ENCODE peak calls at places on chromosomes 13 and 19, in five cellular contexts. One of them, this sample, is unnamed. For H3K4me1, the result is how much of the 10 kb centered on the place peaks cover.

GRCh38 chr13:46812398-46812797 is 15.4 kb upstream of the ESD start:
- DNase-seq in sigmoid colon: no peak
- DNase-seq in transverse colon: no peak
- DNase-seq in H1: no peak
- DNase-seq in breast epithelium: no peak
- DNase-seq in this sample: no peak

GRCh38 chr13:47798906-47799305 is 202.2 kb downstream of the SUCLA2 start:
- DNase-seq in sigmoid colon: no peak
- DNase-seq in transverse colon: no peak
- DNase-seq in H1: no peak
- DNase-seq in breast epithelium: no peak
- DNase-seq in this sample: no peak

GRCh38 chr13:68428292-68428691 is 1198.2 kb upstream of the PCDH9 start:
- DNase-seq in sigmoid colon: no peak
- DNase-seq in transverse colon: no peak
- DNase-seq in H1: no peak
- DNase-seq in breast epithelium: no peak
- DNase-seq in this sample: no peak

GRCh38 chr19:12628040-12629022 is 17.6 kb downstream of the ZNF791 start:
- DNase-seq in sigmoid colon: no peak
- DNase-seq in transverse colon: no peak
- DNase-seq in H1: no peak
- DNase-seq in breast epithelium: no peak
- DNase-seq in this sample: no peak

GRCh38 chr13:73983109-73983508 is 151.1 kb downstream of the KLF12 start:
- DNase-seq in sigmoid colon: no peak
- DNase-seq in transverse colon: no peak
- DNase-seq in H1: no peak
- DNase-seq in breast epithelium: no peak
- DNase-seq in this sample: no peak

GRCh38 chr19:54420383-54421168 is 5.3 kb downstream of the TTYH1 start:
- DNase-seq in sigmoid colon: peak
- DNase-seq in transverse colon: no peak
- DNase-seq in H1: peak
- DNase-seq in breast epithelium: no peak
- DNase-seq in this sample: no peak

GRCh38 chr13:39900106-39900750 is 244.8 kb downstream of the COG6 start:
- DNase-seq in sigmoid colon: no peak
- DNase-seq in transverse colon: no peak
- DNase-seq in H1: no peak
- DNase-seq in breast epithelium: no peak
- DNase-seq in this sample: peak

GRCh38 chr13:94239135-94239534 is 240.3 kb downstream of the DCT start:
- DNase-seq in sigmoid colon: no peak
- DNase-seq in transverse colon: no peak
- DNase-seq in H1: no peak
- DNase-seq in breast epithelium: no peak
- DNase-seq in this sample: no peak

GRCh38 chr19:33687761-33688656 is 66.3 kb downstream of the CHST8 start:
- DNase-seq in sigmoid colon: no peak
- DNase-seq in transverse colon: no peak
- DNase-seq in H1: no peak
- DNase-seq in breast epithelium: peak
- DNase-seq in this sample: no peak

GRCh38 chr13:34731486-34731885 is 210.6 kb upstream of the NBEA start:
- DNase-seq in sigmoid colon: no peak
- DNase-seq in transverse colon: no peak
- DNase-seq in H1: no peak
- DNase-seq in breast epithelium: no peak
- DNase-seq in this sample: no peak

GRCh38 chr13:33676700-33677048 is 141.3 kb upstream of the RFC3 start:
- DNase-seq in sigmoid colon: peak
- DNase-seq in transverse colon: peak
- DNase-seq in H1: no peak
- DNase-seq in breast epithelium: peak
- DNase-seq in this sample: peak

GRCh38 chr19:12672744-12673143 is 6.1 kb downstream of the WDR83 start:
- DNase-seq in sigmoid colon: no peak
- DNase-seq in transverse colon: no peak
- DNase-seq in H1: no peak
- DNase-seq in breast epithelium: no peak
- DNase-seq in this sample: no peak

GRCh38 chr19:39834287-39834841 is 402 bp upstream of the DYRK1B start:
- DNase-seq in sigmoid colon: peak
- DNase-seq in transverse colon: no peak
- DNase-seq in H1: no peak
- DNase-seq in breast epithelium: no peak
- DNase-seq in this sample: no peak

GRCh38 chr13:73261739-73262216 is 203.0 kb downstream of the KLF5 start:
- DNase-seq in sigmoid colon: no peak
- DNase-seq in transverse colon: no peak
- DNase-seq in H1: no peak
- DNase-seq in breast epithelium: no peak
- DNase-seq in this sample: no peak

GRCh38 chr13:106416645-106417044 is 118.8 kb downstream of the EFNB2 start:
- DNase-seq in sigmoid colon: no peak
- DNase-seq in transverse colon: no peak
- DNase-seq in H1: no peak
- DNase-seq in breast epithelium: no peak
- DNase-seq in this sample: no peak

GRCh38 chr13:51225034-51225433 is 2.8 kb downstream of the FAM124A start:
- DNase-seq in sigmoid colon: no peak
- DNase-seq in transverse colon: no peak
- DNase-seq in H1: no peak
- DNase-seq in breast epithelium: no peak
- DNase-seq in this sample: no peak

GRCh38 chr19:51377422-51377821 is 5.0 kb upstream of the NKG7 start:
- DNase-seq in sigmoid colon: no peak
- DNase-seq in transverse colon: no peak
- DNase-seq in H1: no peak
- DNase-seq in breast epithelium: peak
- DNase-seq in this sample: no peak

GRCh38 chr13:100396771-100397170 is 191.8 kb downstream of the GGACT start:
- DNase-seq in sigmoid colon: no peak
- DNase-seq in transverse colon: no peak
- DNase-seq in H1: no peak
- DNase-seq in breast epithelium: no peak
- DNase-seq in this sample: no peak

GRCh38 chr13:76826527-76826926 is 59.7 kb downstream of the KCTD12 start:
- DNase-seq in sigmoid colon: no peak
- DNase-seq in transverse colon: no peak
- DNase-seq in H1: no peak
- DNase-seq in breast epithelium: no peak
- DNase-seq in this sample: no peak

GRCh38 chr19:13770013-13770635 is 4.1 kb upstream of the C19orf53 start:
- DNase-seq in sigmoid colon: no peak
- DNase-seq in transverse colon: no peak
- DNase-seq in H1: no peak
- DNase-seq in breast epithelium: no peak
- DNase-seq in this sample: no peak

DNA sequence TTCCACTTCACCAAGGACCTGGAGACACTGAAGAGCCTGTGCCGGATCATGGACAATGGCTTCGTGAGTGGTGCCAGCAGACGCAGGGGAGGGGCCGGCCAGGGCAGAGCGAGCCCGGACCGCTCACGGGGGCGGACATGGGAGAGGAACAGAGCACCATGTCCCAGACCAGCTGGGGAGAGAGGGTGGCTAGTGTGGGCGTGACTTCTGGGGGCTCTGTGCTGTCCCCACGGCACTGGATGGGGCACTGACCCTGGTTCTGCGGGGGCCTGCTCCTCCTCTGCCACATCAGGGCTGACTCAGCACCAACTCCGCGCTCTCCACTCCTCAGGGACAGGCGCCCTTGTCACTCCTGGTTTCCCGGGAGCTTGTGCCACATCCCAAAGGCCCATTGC is 7.6 kb downstream of the PTOV1 start:
- DNase-seq in sigmoid colon: no peak
- DNase-seq in transverse colon: no peak
- DNase-seq in H1: no peak
- DNase-seq in breast epithelium: no peak
- DNase-seq in this sample: no peak
- TF ChIP-seq POLR2AphosphoS5 in sigmoid colon: no peak
- TF ChIP-seq POLR2AphosphoS5 in transverse colon: no peak
- TF ChIP-seq POLR2AphosphoS5 in H1: peak
- TF ChIP-seq POLR2AphosphoS5 in breast epithelium: no peak
- TF ChIP-seq POLR2AphosphoS5 in this sample: no peak

GRCh38 chr13:23805015-23805583 is 84.1 kb downstream of the MIPEP start:
- DNase-seq in sigmoid colon: no peak
- DNase-seq in transverse colon: no peak
- DNase-seq in H1: no peak
- DNase-seq in breast epithelium: no peak
- DNase-seq in this sample: no peak

GRCh38 chr13:23811366-23812027 is 77.7 kb downstream of the MIPEP start:
- DNase-seq in sigmoid colon: no peak
- DNase-seq in transverse colon: no peak
- DNase-seq in H1: no peak
- DNase-seq in breast epithelium: no peak
- DNase-seq in this sample: no peak

GRCh38 chr13:23810842-23811241 is 78.4 kb downstream of the MIPEP start:
- DNase-seq in sigmoid colon: no peak
- DNase-seq in transverse colon: no peak
- DNase-seq in H1: no peak
- DNase-seq in breast epithelium: no peak
- DNase-seq in this sample: no peak

GRCh38 chr13:23806874-23807522 is 82.2 kb downstream of the MIPEP start:
- DNase-seq in sigmoid colon: no peak
- DNase-seq in transverse colon: no peak
- DNase-seq in H1: no peak
- DNase-seq in breast epithelium: no peak
- DNase-seq in this sample: no peak

GRCh38 chr13:23808803-23809202 is 80.4 kb downstream of the MIPEP start:
- DNase-seq in sigmoid colon: no peak
- DNase-seq in transverse colon: no peak
- DNase-seq in H1: no peak
- DNase-seq in breast epithelium: no peak
- DNase-seq in this sample: no peak
- H3K4me1 ChIP-seq in sigmoid colon: under half
- H3K4me1 ChIP-seq in transverse colon: under half
- H3K4me1 ChIP-seq in H1: under half
- H3K4me1 ChIP-seq in breast epithelium: under half
- H3K4me1 ChIP-seq in this sample: under half

DNA sequence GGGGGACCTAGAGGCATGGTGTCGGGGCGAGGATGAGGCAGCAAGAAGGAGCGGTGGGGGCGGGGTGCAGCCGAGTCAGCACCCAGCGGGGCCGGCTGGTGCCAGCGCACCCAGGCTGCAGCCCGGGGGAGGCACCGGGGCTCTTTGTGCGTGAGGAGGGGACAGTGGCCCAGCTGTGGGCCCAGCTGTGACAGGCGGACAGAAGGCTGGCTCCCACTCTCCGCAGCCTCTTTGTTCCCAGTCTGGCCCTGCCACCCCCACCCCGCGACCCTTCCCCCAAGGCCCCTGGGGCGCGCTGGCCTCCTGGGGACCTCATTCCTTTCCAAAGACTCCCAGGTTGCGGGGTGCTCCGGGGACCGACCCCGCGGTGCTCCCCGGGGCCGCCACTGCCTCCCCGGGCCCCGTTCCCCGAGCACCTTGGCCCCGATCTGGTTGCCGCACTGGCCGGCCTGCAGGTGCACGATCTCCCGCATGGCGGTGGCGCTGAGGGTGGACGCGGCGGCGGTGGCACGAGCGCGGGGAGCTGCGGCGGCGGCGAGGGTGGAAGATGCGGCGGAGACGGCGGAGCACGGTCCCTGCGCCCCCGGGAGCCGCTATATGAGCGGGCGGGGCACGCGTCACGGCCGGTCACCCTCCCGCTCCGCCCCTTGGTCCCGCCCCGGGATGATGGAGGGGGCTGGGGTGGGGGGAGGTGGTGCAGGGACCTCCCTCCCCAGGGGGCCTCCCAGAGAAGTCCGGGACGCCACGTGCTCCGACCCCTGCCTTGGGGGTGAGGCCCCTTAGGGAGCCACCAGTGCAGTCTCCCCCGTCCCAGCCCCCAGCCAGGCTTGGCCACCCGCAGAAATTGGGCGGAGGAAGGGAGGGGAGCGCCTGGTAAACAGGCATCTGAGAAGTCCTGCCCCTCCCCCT is at the start of gene TUBB4A:
- DNase-seq in sigmoid colon: no peak
- DNase-seq in transverse colon: peak
- DNase-seq in H1: peak
- DNase-seq in breast epithelium: no peak
- DNase-seq in this sample: no peak
- H3K4me3 ChIP-seq in sigmoid colon: peak
- H3K4me3 ChIP-seq in transverse colon: peak
- H3K4me3 ChIP-seq in H1: peak
- H3K4me3 ChIP-seq in breast epithelium: peak
- H3K4me3 ChIP-seq in this sample: peak

GRCh38 chr13:31431722-31432137 is 232.0 kb downstream of the B3GLCT start:
- DNase-seq in sigmoid colon: no peak
- DNase-seq in transverse colon: peak
- DNase-seq in H1: peak
- DNase-seq in breast epithelium: no peak
- DNase-seq in this sample: peak
- TF ChIP-seq POLR2AphosphoS5 in sigmoid colon: no peak
- TF ChIP-seq POLR2AphosphoS5 in transverse colon: no peak
- TF ChIP-seq POLR2AphosphoS5 in H1: no peak
- TF ChIP-seq POLR2AphosphoS5 in breast epithelium: no peak
- TF ChIP-seq POLR2AphosphoS5 in this sample: no peak

DNA sequence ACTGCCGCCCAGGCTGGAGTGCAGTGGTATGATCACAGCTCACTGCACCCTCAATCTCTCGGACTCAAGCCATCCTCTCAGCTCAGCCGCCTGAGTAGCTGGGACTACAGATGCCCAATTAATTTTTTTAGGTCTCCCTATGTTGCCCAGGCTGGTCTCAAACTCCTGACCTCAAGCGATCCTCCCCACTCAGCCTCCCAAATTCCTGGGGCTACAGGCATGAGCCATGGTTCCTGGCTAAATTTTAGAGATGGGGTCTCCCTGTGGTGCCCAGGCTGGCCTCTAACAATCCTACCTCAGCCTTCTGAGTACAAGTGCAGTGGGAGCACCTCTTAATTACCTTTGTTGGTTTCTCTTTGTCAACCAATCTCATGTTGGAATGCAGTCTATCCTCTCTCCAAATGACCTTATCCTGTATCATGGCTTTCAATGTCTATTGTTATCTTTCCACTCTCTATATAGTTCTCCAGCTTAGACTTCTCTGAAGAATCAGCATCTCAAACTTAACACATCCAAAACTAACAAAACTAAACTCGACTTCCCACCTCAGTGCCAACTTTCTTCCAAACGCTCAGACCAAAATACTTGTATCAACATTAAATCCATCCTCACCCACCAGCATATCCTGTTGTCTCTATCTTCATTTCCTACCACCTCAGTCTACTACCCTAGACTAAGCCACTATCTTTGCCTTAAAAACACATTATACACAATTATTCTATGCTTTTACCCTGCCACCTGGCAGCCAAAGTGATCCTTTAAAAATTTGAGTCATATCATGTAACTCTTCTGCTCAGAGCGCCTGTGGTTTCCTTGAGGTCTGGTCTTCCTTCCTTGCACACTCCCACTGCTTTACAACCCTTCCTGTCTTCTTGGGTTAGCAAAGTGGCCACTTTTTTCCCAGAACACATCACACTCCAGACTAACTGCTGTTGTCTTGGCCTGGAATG is 6.7 kb downstream of the TPT1 start:
- DNase-seq in sigmoid colon: no peak
- DNase-seq in transverse colon: no peak
- DNase-seq in H1: no peak
- DNase-seq in breast epithelium: no peak
- DNase-seq in this sample: no peak
- H3K4me1 ChIP-seq in sigmoid colon: half or more
- H3K4me1 ChIP-seq in transverse colon: under half
- H3K4me1 ChIP-seq in H1: under half
- H3K4me1 ChIP-seq in breast epithelium: under half
- H3K4me1 ChIP-seq in this sample: under half

This sample was measured in prostate gland.